ENCODE peak calls at places on chromosome 4, in five cellular contexts. F is GM06990; Q is activated naive CD4-positive, alpha-beta T cell; K is IMR-90; V is T-cell. C is an unnamed sample.

GRCh38 chr4:152255437-152255836 is 280.5 kb downstream of the FBXW7 start:
- DNase-seq in F (peak), Q (peak), K (peak), V (peak), C (peak)

GRCh38 chr4:133588306-133588705 is 439.2 kb downstream of the PCDH10 start:
- DNase-seq in F (no peak), Q (no peak), K (no peak), V (no peak), C (no peak)

GRCh38 chr4:16140520-16141249 is 56.9 kb upstream of the PROM1 start:
- DNase-seq in F (no peak), Q (no peak), K (peak), V (no peak), C (no peak)

GRCh38 chr4:2141762-2142520 is 82.8 kb downstream of the NAT8L start:
- DNase-seq in F (no peak), Q (no peak), K (no peak), V (no peak), C (no peak)

GRCh38 chr4:139622856-139623255 is 42.8 kb upstream of the MGST2 start:
- DNase-seq in F (no peak), Q (no peak), K (no peak), V (no peak), C (no peak)

GRCh38 chr4:101475246-101475645 is 127.9 kb upstream of the PPP3CA start:
- DNase-seq in F (no peak), Q (no peak), K (no peak), V (no peak), C (no peak)

GRCh38 chr4:176185068-176185467 is 10.3 kb downstream of the SPATA4 start:
- DNase-seq in F (no peak), Q (no peak), K (peak), V (no peak), C (no peak)

GRCh38 chr4:139672732-139673131 is 7.1 kb downstream of the MGST2 start:
- DNase-seq in F (no peak), Q (no peak), K (no peak), V (no peak), C (no peak)

GRCh38 chr4:84573738-84574720 is 8.9 kb upstream of the CDS1 start:
- DNase-seq in F (no peak), Q (no peak), K (no peak), V (no peak), C (no peak)

GRCh38 chr4:141771889-141772830 is 135.8 kb downstream of the IL15 start:
- DNase-seq in F (peak), Q (no peak), K (no peak), V (no peak), C (no peak)

GRCh38 chr4:117588771-117589170 is 445.5 kb upstream of the NDST3 start:
- DNase-seq in F (no peak), Q (no peak), K (no peak), V (no peak), C (no peak)

GRCh38 chr4:45442466-45442865 is 681.4 kb downstream of the GABRG1 start:
- DNase-seq in F (no peak), Q (no peak), K (no peak), V (no peak), C (no peak)

GRCh38 chr4:80916770-80917169 is 113.7 kb upstream of the BMP3 start:
- DNase-seq in F (no peak), Q (no peak), K (no peak), V (no peak), C (no peak)

GRCh38 chr4:108702960-108703359 is 52.6 kb downstream of the OSTC start:
- DNase-seq in F (no peak), Q (no peak), K (no peak), V (no peak), C (no peak)

GRCh38 chr4:3668825-3669552 is 97.2 kb upstream of the ADRA2C start:
- DNase-seq in F (no peak), Q (no peak), K (no peak), V (no peak), C (no peak)

GRCh38 chr4:103074598-103075434 is 1.7 kb downstream of the SLC9B2 start:
- DNase-seq in F (peak), Q (no peak), K (peak), V (no peak), C (peak)

GRCh38 chr4:174674305-174674840 is 152.1 kb upstream of the HPGD start:
- DNase-seq in F (no peak), Q (no peak), K (peak), V (no peak), C (no peak)

GRCh38 chr4:174714393-174715211 is 114.4 kb downstream of the GLRA3 start:
- DNase-seq in F (no peak), Q (no peak), K (peak), V (no peak), C (peak)

GRCh38 chr4:107380836-107381438 is 339.1 kb downstream of the PAPSS1 start:
- DNase-seq in F (no peak), Q (no peak), K (no peak), V (no peak), C (no peak)

GRCh38 chr4:81030617-81031388 is at the start of gene BMP3:
- DNase-seq in F (peak), Q (no peak), K (peak), V (no peak), C (no peak)

GRCh38 chr4:153537493-153537960 is 71.4 kb downstream of the TMEM131L start:
- DNase-seq in F (no peak), Q (no peak), K (no peak), V (no peak), C (no peak)

GRCh38 chr4:148692242-148692641 is 250.0 kb upstream of the NR3C2 start:
- DNase-seq in F (no peak), Q (no peak), K (no peak), V (no peak), C (no peak)

GRCh38 chr4:82954212-82954611 is 53.7 kb downstream of the THAP9 start:
- DNase-seq in F (no peak), Q (no peak), K (no peak), V (no peak), C (no peak)

GRCh38 chr4:91064157-91064853 is 937.1 kb downstream of the CCSER1 start:
- DNase-seq in F (no peak), Q (no peak), K (no peak), V (no peak), C (no peak)

GRCh38 chr4:35105486-35105885 is 1138.8 kb downstream of the ARAP2 start:
- DNase-seq in F (no peak), Q (no peak), K (no peak), V (no peak), C (no peak)

GRCh38 chr4:145436793-145437192 is 44.9 kb upstream of the SMAD1 start:
- DNase-seq in F (no peak), Q (no peak), K (no peak), V (no peak), C (no peak)

GRCh38 chr4:153748378-153748777 is 11.4 kb downstream of the RNF175 start:
- DNase-seq in F (no peak), Q (no peak), K (peak), V (no peak), C (no peak)

GRCh38 chr4:83780334-83780733 is 244.4 kb downstream of the GPAT3 start:
- DNase-seq in F (no peak), Q (no peak), K (no peak), V (no peak), C (no peak)

GRCh38 chr4:181958435-181958834 is 284.8 kb upstream of the TENM3 start:
- DNase-seq in F (no peak), Q (no peak), K (no peak), V (no peak), C (no peak)

GRCh38 chr4:103400405-103400804 is 202.3 kb upstream of the CENPE start:
- DNase-seq in F (no peak), Q (no peak), K (no peak), V (no peak), C (no peak)

GRCh38 chr4:156497486-156497885 is 474.1 kb downstream of the PDGFC start:
- DNase-seq in F (no peak), Q (no peak), K (no peak), V (no peak), C (no peak)

GRCh38 chr4:151099976-151100417 is 569 bp downstream of the RPS3A start:
- DNase-seq in F (no peak), Q (no peak), K (peak), V (no peak), C (no peak)

GRCh38 chr4:99383833-99384392 is 31.4 kb upstream of the ADH1C start:
- DNase-seq in F (no peak), Q (no peak), K (peak), V (no peak), C (no peak)

GRCh38 chr4:133130171-133130570 is 18.9 kb upstream of the PCDH10 start:
- DNase-seq in F (no peak), Q (no peak), K (no peak), V (no peak), C (no peak)

GRCh38 chr4:113476800-113477199 is 284.7 kb downstream of the CAMK2D start:
- DNase-seq in F (no peak), Q (no peak), K (peak), V (no peak), C (no peak)

GRCh38 chr4:7845493-7846124 is 94.1 kb downstream of the AFAP1 start:
- DNase-seq in F (no peak), Q (no peak), K (no peak), V (no peak), C (no peak)

GRCh38 chr4:86594559-86595425 is 677 bp downstream of the PTPN13 start:
- DNase-seq in F (peak), Q (no peak), K (peak), V (no peak), C (peak)

GRCh38 chr4:151489462-151490203 is 80.7 kb downstream of the FHIP1A start:
- DNase-seq in F (no peak), Q (no peak), K (no peak), V (no peak), C (no peak)

C was measured in GM13976.